ENCODE peak calls at places on chromosomes 7 and 10, in six cellular contexts. H is uterus, V is HTR-8/SVneo, P is AG08396, N is HuH-7, Z is substantia nigra. B is an unnamed sample.

GRCh38 chr7:91302794-91303193 is 38.6 kb downstream of the FZD1 start:
- DNase-seq in H (no peak), V (no peak), P (no peak), N (no peak), Z (no peak), B (no peak)

GRCh38 chr10:84540022-84540616 is 211.7 kb downstream of the CCSER2 start:
- DNase-seq in H (no peak), V (peak; percentile 34), P (peak; percentile 90), N (no peak), Z (no peak), B (no peak)

GRCh38 chr7:128168667-128169210 is 72.3 kb upstream of the LEP start:
- DNase-seq in H (no peak), V (peak; percentile 20), P (peak; percentile 57), N (peak; percentile 75), Z (no peak), B (no peak)

GRCh38 chr7:36475371-36475770 is 85.7 kb downstream of the ANLN start:
- DNase-seq in H (no peak), V (no peak), P (no peak), N (no peak), Z (no peak), B (no peak)

GRCh38 chr7:26760499-26760898 is 103.9 kb downstream of the SKAP2 start:
- DNase-seq in H (no peak), V (no peak), P (no peak), N (no peak), Z (no peak), B (no peak)

GRCh38 chr7:74514131-74514591 is 60.5 kb downstream of the GTF2IRD1 start:
- DNase-seq in H (no peak), V (no peak), P (no peak), N (no peak), Z (no peak), B (no peak)

GRCh38 chr10:49518982-49519578 is 19.8 kb downstream of the ERCC6 start:
- DNase-seq in H (no peak), V (peak; percentile 48), P (peak; percentile 60), N (peak; percentile 12), Z (no peak), B (peak; percentile 29)

GRCh38 chr7:44415047-44415446 is 75.4 kb downstream of the NUDCD3 start:
- DNase-seq in H (no peak), V (peak; percentile 37), P (peak; percentile 44), N (no peak), Z (no peak), B (no peak)

GRCh38 chr10:121774813-121775212 is 153.0 kb downstream of the ATE1 start:
- DNase-seq in H (no peak), V (no peak), P (no peak), N (no peak), Z (no peak), B (no peak)